ENCODE peak calls at places on chromosomes 5 and 9, in four cellular contexts. One of them, this sample, is unnamed.

GRCh38 chr9:127529671-127530070 is 78.4 kb downstream of the LRSAM1 start:
- DNase-seq in K562: no peak
- DNase-seq in HepG2: no peak
- DNase-seq in SK-N-SH: no peak
- DNase-seq in this sample: no peak

GRCh38 chr5:87850843-87851242 is 417.8 kb downstream of the TMEM161B start:
- DNase-seq in K562: no peak
- DNase-seq in HepG2: no peak
- DNase-seq in SK-N-SH: no peak
- DNase-seq in this sample: peak; percentile 8

GRCh38 chr5:178449163-178450060 is 140.8 kb downstream of the COL23A1 start:
- DNase-seq in SK-N-SH: peak; percentile 89
- DNase-seq in HepG2: no peak
- DNase-seq in K562: peak; percentile 97
- DNase-seq in this sample: no peak

GRCh38 chr5:9947231-9947693 is 302.4 kb downstream of the ATPSCKMT start:
- DNase-seq in HepG2: no peak
- DNase-seq in SK-N-SH: no peak
- DNase-seq in K562: no peak
- DNase-seq in this sample: peak; percentile 24

GRCh38 chr9:78130004-78130403 is 98.4 kb upstream of the GNAQ start:
- DNase-seq in HepG2: no peak
- DNase-seq in K562: no peak
- DNase-seq in SK-N-SH: peak; percentile 24
- DNase-seq in this sample: no peak

GRCh38 chr5:11809407-11809806 is 94.8 kb downstream of the CTNND2 start:
- DNase-seq in HepG2: no peak
- DNase-seq in SK-N-SH: no peak
- DNase-seq in K562: no peak
- DNase-seq in this sample: no peak

GRCh38 chr9:749712-750111 is 91.8 kb upstream of the DMRT1 start:
- DNase-seq in HepG2: no peak
- DNase-seq in SK-N-SH: no peak
- DNase-seq in K562: no peak
- DNase-seq in this sample: no peak

GRCh38 chr5:71955718-71956117 is 151.6 kb upstream of the MAP1B start:
- DNase-seq in K562: no peak
- DNase-seq in HepG2: no peak
- DNase-seq in SK-N-SH: no peak
- DNase-seq in this sample: no peak

GRCh38 chr9:78261403-78262001 is 25.6 kb downstream of the CEP78 start:
- DNase-seq in HepG2: peak; percentile 23
- DNase-seq in SK-N-SH: peak; percentile 40
- DNase-seq in K562: peak; percentile 12
- DNase-seq in this sample: no peak

GRCh38 chr5:145536133-145536532 is 299.0 kb downstream of the PRELID2 start:
- DNase-seq in K562: no peak
- DNase-seq in SK-N-SH: no peak
- DNase-seq in HepG2: no peak
- DNase-seq in this sample: no peak

DNA sequence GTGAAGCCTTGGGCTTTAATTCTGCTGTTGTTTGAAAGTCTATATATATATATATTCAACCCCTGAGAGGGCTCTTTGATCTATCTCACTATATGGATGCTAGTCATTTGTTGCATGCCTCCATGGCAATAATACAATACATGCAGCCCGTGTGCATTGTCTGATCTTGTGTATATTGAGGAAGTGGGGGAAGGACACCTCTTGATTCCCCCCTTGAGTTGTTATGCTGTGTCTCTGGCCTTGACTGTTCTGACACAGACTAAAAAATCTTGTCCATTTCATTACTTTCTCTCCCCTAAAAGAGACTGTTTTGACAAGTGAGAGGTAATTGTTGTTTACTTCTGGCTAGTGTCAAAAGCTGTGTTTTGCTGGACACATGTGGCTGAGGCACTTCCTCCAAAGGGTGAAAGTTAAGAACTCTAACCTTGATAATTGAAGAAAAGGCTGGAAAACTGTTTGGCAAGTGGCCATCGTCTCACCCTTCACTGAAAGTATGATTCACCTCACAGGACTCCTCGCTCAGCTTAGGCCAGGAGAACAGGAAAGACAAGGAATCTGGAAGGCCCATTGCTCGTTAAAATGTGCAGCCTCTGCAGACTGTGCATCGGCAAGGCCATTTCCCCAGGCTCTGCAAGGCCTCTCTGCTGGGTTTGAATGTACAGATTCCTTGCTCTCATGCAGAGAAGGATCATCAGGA is 304.0 kb downstream of the PRELID2 start:
- DNase-seq in HepG2: no peak
- DNase-seq in SK-N-SH: no peak
- DNase-seq in K562: no peak
- DNase-seq in this sample: no peak
- TF ChIP-seq GABPA in HepG2: no peak
- TF ChIP-seq GABPA in SK-N-SH: no peak
- TF ChIP-seq GABPA in K562: no peak
- TF ChIP-seq GABPA in this sample: no peak

GRCh38 chr9:31034311-31034710 is 1350.1 kb upstream of the ACO1 start:
- DNase-seq in HepG2: peak; percentile 7
- DNase-seq in SK-N-SH: peak; percentile 58
- DNase-seq in K562: no peak
- DNase-seq in this sample: no peak

GRCh38 chr9:31028137-31028536 is 1356.3 kb upstream of the ACO1 start:
- DNase-seq in K562: no peak
- DNase-seq in HepG2: no peak
- DNase-seq in SK-N-SH: no peak
- DNase-seq in this sample: no peak

GRCh38 chr9:31032206-31032605 is 1352.2 kb upstream of the ACO1 start:
- DNase-seq in HepG2: no peak
- DNase-seq in K562: no peak
- DNase-seq in SK-N-SH: peak; percentile 27
- DNase-seq in this sample: no peak

GRCh38 chr9:31027678-31028077 is 1356.8 kb upstream of the ACO1 start:
- DNase-seq in SK-N-SH: no peak
- DNase-seq in K562: no peak
- DNase-seq in HepG2: no peak
- DNase-seq in this sample: no peak

DNA sequence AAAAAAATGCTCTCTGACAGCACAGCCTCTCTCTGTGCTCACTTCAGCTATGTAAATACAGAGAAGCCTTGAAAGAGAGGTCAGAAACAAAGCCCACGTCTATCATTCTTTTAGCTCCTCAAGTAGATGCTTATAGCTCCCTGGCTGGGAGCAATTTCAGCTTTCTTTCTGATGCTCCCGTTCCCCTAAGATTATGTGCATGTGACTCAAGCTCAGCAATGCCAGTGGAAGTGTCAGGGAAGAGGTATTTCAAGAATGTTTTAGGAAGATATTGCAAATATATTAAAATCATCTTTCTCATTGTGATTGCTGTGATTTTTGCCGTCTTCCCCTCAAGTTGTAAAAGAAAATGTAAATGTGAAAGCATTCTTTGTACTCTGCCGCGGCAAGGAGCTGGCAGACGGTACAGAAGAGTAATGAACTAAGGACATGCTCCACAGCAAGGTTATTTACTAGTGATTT is 1353.7 kb upstream of the ACO1 start:
- DNase-seq in HepG2: no peak
- DNase-seq in K562: no peak
- DNase-seq in SK-N-SH: no peak
- DNase-seq in this sample: no peak
- TF ChIP-seq NFIC in HepG2: no peak
- TF ChIP-seq NFIC in K562: no peak
- TF ChIP-seq NFIC in SK-N-SH: no peak
- TF ChIP-seq NFIC in this sample: no peak

DNA sequence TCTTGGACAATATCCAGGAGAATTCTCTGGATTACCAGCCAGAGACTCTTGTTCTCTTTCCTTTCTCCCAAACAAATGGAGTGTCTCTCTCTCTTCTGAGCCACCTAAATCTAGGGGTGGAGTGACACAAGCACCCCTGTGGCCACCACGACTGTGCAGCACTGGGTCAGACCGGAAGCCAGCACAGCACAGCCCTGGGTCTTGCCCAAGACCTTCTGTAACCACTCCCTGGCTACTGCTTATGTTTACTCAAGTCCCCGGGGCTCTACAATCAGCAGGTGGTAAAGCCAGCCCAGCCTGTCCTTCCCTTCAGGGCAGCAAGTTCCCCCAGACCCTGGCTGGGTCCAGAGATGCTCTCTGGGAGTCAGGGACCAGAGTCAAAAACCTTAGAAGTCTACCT is 110.0 kb upstream of the TUT7 start:
- DNase-seq in HepG2: no peak
- DNase-seq in SK-N-SH: no peak
- DNase-seq in K562: no peak
- DNase-seq in this sample: no peak
- TF ChIP-seq GABPA in HepG2: no peak
- TF ChIP-seq GABPA in SK-N-SH: no peak
- TF ChIP-seq GABPA in K562: no peak
- TF ChIP-seq GABPA in this sample: no peak

GRCh38 chr5:124663101-124663506 is 83.3 kb downstream of the ZNF608 start:
- DNase-seq in SK-N-SH: no peak
- DNase-seq in K562: peak; percentile 44
- DNase-seq in HepG2: peak; percentile 95
- DNase-seq in this sample: no peak
- TF ChIP-seq NFIC in SK-N-SH: no peak
- TF ChIP-seq NFIC in K562: no peak
- TF ChIP-seq NFIC in HepG2: peak; percentile 72
- TF ChIP-seq NFIC in this sample: no peak

GRCh38 chr9:130665431-130666392 is 1.3 kb downstream of the PRDM12 start:
- DNase-seq in SK-N-SH: peak; percentile 54
- DNase-seq in HepG2: no peak
- DNase-seq in K562: no peak
- DNase-seq in this sample: no peak
- TF ChIP-seq GABPA in SK-N-SH: no peak
- TF ChIP-seq GABPA in HepG2: no peak
- TF ChIP-seq GABPA in K562: no peak
- TF ChIP-seq GABPA in this sample: no peak

DNA sequence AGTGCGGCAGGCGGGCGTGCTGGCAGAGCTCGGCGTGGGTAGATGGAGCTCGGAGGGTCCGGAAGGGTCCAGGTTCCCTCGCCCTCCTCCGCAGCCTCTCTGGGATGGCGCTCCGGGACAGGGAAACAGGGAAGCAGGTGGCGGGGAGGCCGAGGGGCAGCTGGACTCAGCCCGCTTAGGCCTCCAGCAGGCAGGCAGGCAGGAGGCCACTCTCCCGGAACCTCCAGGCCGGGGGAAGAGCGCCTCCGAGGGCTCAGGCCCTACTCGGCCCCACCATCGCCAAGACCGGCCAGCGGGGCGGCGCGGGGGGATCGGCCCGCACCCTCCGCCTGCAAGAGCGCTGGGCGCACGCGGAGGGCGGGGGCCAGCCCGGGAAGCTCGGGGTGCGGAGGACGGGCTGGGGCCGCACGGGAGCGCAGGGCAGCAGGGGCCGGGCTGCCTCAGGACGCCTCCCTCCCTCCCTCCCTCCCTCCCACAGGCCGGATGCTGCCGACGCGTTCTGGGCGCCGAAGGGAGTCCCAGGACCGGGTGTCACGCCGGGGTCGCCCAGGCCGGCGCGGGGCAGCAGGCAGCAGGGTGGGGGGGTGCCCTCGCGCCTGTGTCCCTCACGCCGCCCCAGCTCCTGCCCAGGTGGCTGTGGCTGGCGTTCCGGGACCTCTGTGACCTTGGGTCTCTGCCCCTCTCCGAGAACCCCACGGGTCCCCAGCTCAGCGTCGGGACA is 977 bp downstream of the MGAT4B start:
- DNase-seq in HepG2: no peak
- DNase-seq in SK-N-SH: peak; percentile 86
- DNase-seq in K562: peak; percentile 77
- DNase-seq in this sample: no peak
- TF ChIP-seq NFIC in HepG2: no peak
- TF ChIP-seq NFIC in SK-N-SH: no peak
- TF ChIP-seq NFIC in K562: no peak
- TF ChIP-seq NFIC in this sample: no peak